ENCODE peak calls at places on chromosomes 4 and X, in four cellular contexts. W, J, N and H are unnamed samples.
A peak's percentile ranks its signal among the peaks of the same experiment; 100 is the strongest.

GRCh38 chr4:47623916-47624554 is 139.0 kb downstream of the ATP10D start:
- DNase-seq in N (no peak), W (no peak), J (no peak), H (no peak)

GRCh38 chrX:13427441-13428054 is 107.7 kb upstream of the ATXN3L start:
- DNase-seq in J (no peak), N (no peak), W (peak; percentile 30), H (no peak)

GRCh38 chr4:78070731-78071282 is 13.7 kb downstream of the FRAS1 start:
- DNase-seq in N (no peak), W (no peak), J (no peak), H (no peak)

GRCh38 chr4:78596111-78596742 is 44.7 kb downstream of the ANXA3 start:
- DNase-seq in W (no peak), N (no peak), J (no peak), H (no peak)

GRCh38 chrX:82961129-82961528 is 547.0 kb upstream of the POU3F4 start:
- DNase-seq in W (no peak), N (no peak), J (no peak), H (no peak)

GRCh38 chr4:52914051-52914605 is 52.0 kb downstream of the RASL11B start:
- DNase-seq in W (no peak), N (no peak), J (no peak), H (no peak)

GRCh38 chrX:67435536-67435935 is 108.3 kb upstream of the AR start:
- DNase-seq in W (no peak), N (no peak), J (no peak), H (no peak)

GRCh38 chr4:24700118-24700517 is 95.3 kb upstream of the SOD3 start:
- DNase-seq in N (no peak), W (no peak), J (no peak), H (no peak)

GRCh38 chrX:67524950-67525691 is 18.7 kb upstream of the AR start:
- DNase-seq in J (no peak), W (no peak), N (no peak), H (no peak)

GRCh38 chr4:16750882-16751642 is 147.4 kb downstream of the LDB2 start:
- DNase-seq in J (no peak), W (no peak), N (no peak), H (peak; percentile 19)

GRCh38 chr4:23903859-23904438 is 14.1 kb upstream of the PPARGC1A start:
- DNase-seq in N (no peak), W (no peak), J (no peak), H (no peak)

GRCh38 chrX:38095971-38096529 is 89.7 kb downstream of the SYTL5 start:
- DNase-seq in N (no peak), J (no peak), W (peak; percentile 2), H (no peak)

GRCh38 chr4:56147371-56147770 is 198.6 kb downstream of the CEP135 start:
- DNase-seq in J (no peak), N (no peak), W (peak; percentile 6), H (peak; percentile 36)

GRCh38 chr4:26000274-26000950 is 86.4 kb downstream of the SMIM20 start:
- DNase-seq in J (peak; percentile 22), N (no peak), W (no peak), H (no peak)

GRCh38 chrX:39759526-39760224 is 338.1 kb downstream of the BCOR start:
- DNase-seq in W (no peak), N (no peak), J (no peak), H (peak; percentile 39)

GRCh38 chr4:159227984-159228383 is 125.1 kb downstream of the RAPGEF2 start:
- DNase-seq in W (no peak), N (no peak), J (no peak), H (peak; percentile 27)

GRCh38 chrX:155768036-155768769 is 112.9 kb upstream of the VAMP7 start:
- DNase-seq in W (no peak), N (no peak), J (no peak), H (peak; percentile 14)

GRCh38 chr4:148052448-148052847 is 320.6 kb downstream of the ARHGAP10 start:
- DNase-seq in J (no peak), N (no peak), W (no peak), H (no peak)

GRCh38 chrX:134801267-134801666 is 143.0 kb upstream of the PLAC1 start:
- DNase-seq in W (peak; percentile 58), J (no peak), N (no peak), H (no peak)

GRCh38 chr4:95549246-95550138 is 719 bp upstream of the UNC5C start:
- DNase-seq in W (no peak), J (peak; percentile 75), N (peak; percentile 38), H (peak; percentile 63)

GRCh38 chrX:67614006-67614405 is 70.2 kb downstream of the AR start:
- DNase-seq in J (no peak), N (no peak), W (no peak), H (no peak)

GRCh38 chr4:182338059-182338458 is 94.9 kb downstream of the TENM3 start:
- DNase-seq in W (no peak), N (no peak), J (no peak), H (no peak)

GRCh38 chr4:138338840-138339239 is 96.7 kb upstream of the SLC7A11 start:
- DNase-seq in W (no peak), J (no peak), N (no peak), H (no peak)

GRCh38 chrX:117839544-117839943 is 277.1 kb downstream of the KLHL13 start:
- DNase-seq in W (peak; percentile 3), N (no peak), J (no peak), H (peak; percentile 1)

GRCh38 chr4:170990989-170991589 is 822.1 kb upstream of the GALNTL6 start:
- DNase-seq in W (peak; percentile 8), J (peak; percentile 55), N (no peak), H (peak; percentile 17)

GRCh38 chrX:153927686-153927935 is 1.5 kb upstream of the ARHGAP4 start:
- DNase-seq in J (no peak), N (no peak), W (no peak), H (no peak)

GRCh38 chrX:107715331-107716044 is 60.1 kb downstream of the TSC22D3 start:
- DNase-seq in W (no peak), J (no peak), N (no peak), H (peak; percentile 30)

GRCh38 chr4:145740796-145741195 is 60.9 kb downstream of the C4orf51 start:
- DNase-seq in N (no peak), J (no peak), W (no peak), H (no peak)

DNA sequence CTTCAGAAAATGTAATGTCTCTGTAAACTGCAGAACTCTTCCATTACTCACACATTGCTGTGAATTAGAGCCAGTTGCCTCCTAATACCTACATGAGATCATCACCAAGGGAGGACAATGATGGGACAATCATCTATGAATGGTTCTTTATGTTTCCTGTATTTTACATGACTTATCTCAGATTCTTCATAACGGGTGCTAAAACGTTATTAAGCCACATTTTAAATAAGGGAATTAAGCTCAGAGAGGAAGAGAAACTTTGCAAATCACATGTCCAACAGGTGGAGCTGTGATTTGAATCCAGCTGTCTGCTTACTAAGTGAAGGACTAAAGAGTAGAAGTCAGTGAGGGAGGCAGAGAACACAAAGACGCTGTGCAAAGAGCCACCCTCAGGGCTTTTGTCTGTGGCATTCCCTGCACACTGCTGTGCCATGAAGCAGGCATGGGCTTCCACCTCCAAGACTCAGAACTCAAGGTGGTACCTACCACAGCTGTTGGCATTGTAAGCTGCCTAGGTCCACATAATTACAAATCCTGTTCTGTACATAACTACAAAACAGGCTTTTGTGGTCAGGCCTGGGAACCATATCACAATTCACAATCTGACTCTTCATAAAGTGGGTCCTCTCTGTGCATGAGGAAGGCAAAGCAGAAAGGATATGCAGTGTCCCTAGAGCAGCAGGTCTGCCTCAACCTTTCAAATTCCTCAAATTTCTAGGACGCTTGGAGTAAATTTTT is 12.8 kb downstream of the TBC1D9 start:
- DNase-seq in J (no peak), N (peak; percentile 58), W (no peak), H (peak; percentile 12)
- TF ChIP-seq NRF1 in J (no peak), N (no peak), W (no peak), H (no peak)

DNA sequence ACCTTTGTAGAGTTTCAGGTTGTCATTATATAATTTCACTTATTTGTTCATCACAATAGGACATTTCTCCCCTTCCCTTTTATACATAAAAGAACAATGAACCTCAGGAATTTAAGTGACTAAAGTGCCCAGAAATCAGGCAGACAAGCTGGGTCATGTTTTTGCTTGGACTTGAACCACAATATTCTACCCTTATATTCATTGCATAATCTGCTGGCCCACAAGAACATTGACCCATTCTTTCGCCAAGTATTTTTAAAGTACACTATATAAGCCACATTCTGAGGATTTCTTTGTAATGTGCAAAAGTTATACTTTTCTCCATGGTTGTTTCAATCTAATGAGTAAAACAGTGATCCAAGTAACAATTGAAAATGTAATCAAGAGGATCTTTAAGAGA is 637.5 kb upstream of the SLIT2 start:
- DNase-seq in J (no peak), N (no peak), W (no peak), H (no peak)
- TF ChIP-seq NRF1 in J (no peak), N (no peak), W (no peak), H (no peak)

GRCh38 chr4:6327220-6327917 is 57.7 kb downstream of the WFS1 start:
- DNase-seq in N (no peak), W (peak; percentile 79), J (peak; percentile 98), H (peak; percentile 94)
- TF ChIP-seq NRF1 in N (no peak), W (no peak), J (no peak), H (no peak)

GRCh38 chr4:130479020-130479419 is 1383.1 kb downstream of the C4orf33 start:
- DNase-seq in W (no peak), N (no peak), J (no peak), H (no peak)
- TF ChIP-seq NRF1 in W (no peak), N (no peak), J (no peak), H (no peak)

GRCh38 chr4:125388653-125389052 is 73.9 kb downstream of the FAT4 start:
- DNase-seq in N (no peak), W (no peak), J (no peak), H (no peak)
- TF ChIP-seq NRF1 in N (no peak), W (no peak), J (no peak), H (no peak)

DNA sequence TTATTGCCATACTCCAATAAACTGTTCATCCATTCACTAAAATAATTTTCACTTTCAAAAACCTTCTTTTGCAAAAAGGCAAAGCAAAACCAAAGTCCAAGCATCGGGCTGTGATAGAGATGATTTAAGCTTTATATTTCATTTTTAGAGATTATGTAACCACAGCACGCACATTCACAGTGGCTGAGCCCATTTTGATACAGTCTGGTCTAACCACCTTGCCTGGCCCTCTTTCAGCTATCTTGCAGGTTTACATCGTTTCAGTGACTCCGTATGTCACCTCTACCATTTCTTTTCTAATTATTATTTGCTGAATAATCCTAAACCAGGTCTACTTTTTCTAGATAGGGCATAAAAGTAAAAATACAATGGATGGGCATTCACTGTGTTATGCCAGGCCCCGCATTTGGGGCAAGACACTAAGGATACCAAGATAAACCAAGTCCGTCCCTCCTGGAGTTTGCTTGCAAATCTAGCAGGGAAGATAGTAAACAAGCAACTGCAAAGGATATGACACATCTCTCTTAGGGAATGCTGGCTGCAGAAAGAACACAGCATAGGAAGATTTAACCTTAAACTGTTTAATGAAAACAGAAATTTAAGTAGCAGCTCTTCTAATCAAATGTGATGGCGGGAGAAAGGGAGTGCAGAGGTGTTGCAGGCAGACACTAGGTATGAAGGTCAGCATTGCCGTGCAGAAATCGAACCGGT is 1.7 kb downstream of the CASP3 start:
- DNase-seq in W (no peak), J (no peak), N (no peak), H (no peak)
- TF ChIP-seq NRF1 in W (no peak), J (no peak), N (no peak), H (no peak)

GRCh38 chr4:121823505-121824170 is at the start of gene CCNA2:
- DNase-seq in N (peak; percentile 83), J (peak; percentile 98), W (peak; percentile 99), H (peak; percentile 94)
- TF ChIP-seq NRF1 in N (peak; percentile 44), J (peak; percentile 19), W (peak; percentile 90), H (peak; percentile 68)